ENCODE peak calls at places on chromosome 9, in seven cellular contexts. B is esophagus squamous epithelium, Q is right lobe of liver, W is lung, Z is transverse colon, G is fibroblast of the aortic adventitia, P is tibial nerve. A is an unnamed sample.

GRCh38 chr9:10059044-10059443 is 553.8 kb downstream of the PTPRD start:
- DNase-seq in B (no peak), Q (no peak), W (no peak), Z (no peak), G (peak; percentile 67), P (no peak), A (peak; percentile 32)

GRCh38 chr9:130785940-130786500 is 49.0 kb upstream of the ABL1 start:
- DNase-seq in B (no peak), Q (no peak), W (no peak), Z (no peak), G (no peak), P (no peak), A (no peak)

GRCh38 chr9:84669293-84670105 is at the start of gene NTRK2:
- DNase-seq in B (no peak), Q (peak; percentile 28), W (no peak), Z (no peak), G (peak; percentile 11), P (peak; percentile 19), A (peak; percentile 12)

GRCh38 chr9:137987244-137988030 is 109.9 kb downstream of the CACNA1B start:
- DNase-seq in B (no peak), Q (no peak), W (peak; percentile 18), Z (no peak), G (no peak), P (no peak), A (no peak)

GRCh38 chr9:72983512-72984021 is 30.7 kb upstream of the ALDH1A1 start:
- DNase-seq in B (no peak), Q (no peak), W (no peak), Z (no peak), G (peak; percentile 23), P (no peak), A (no peak)

GRCh38 chr9:109912726-109913460 is 132.9 kb downstream of the PALM2AKAP2 start:
- DNase-seq in B (no peak), Q (no peak), W (no peak), Z (no peak), G (peak; percentile 66), P (no peak), A (no peak)

GRCh38 chr9:92807757-92808725 is 43.4 kb upstream of the BICD2 start:
- DNase-seq in B (no peak), Q (peak; percentile 36), W (no peak), Z (peak; percentile 11), G (no peak), P (no peak), A (no peak)

GRCh38 chr9:123929177-123929869 is 603 bp downstream of the DENND1A start:
- DNase-seq in B (no peak), Q (peak; percentile 37), W (no peak), Z (peak; percentile 44), G (no peak), P (no peak), A (no peak)

GRCh38 chr9:96391021-96391765 is 7.7 kb upstream of the SLC35D2 start:
- DNase-seq in B (no peak), Q (peak; percentile 66), W (no peak), Z (peak; percentile 74), G (no peak), P (no peak), A (no peak)

GRCh38 chr9:84343111-84343521 is 2.6 kb upstream of the SLC28A3 start:
- DNase-seq in B (no peak), Q (no peak), W (no peak), Z (no peak), G (peak; percentile 71), P (no peak), A (peak; percentile 88)

GRCh38 chr9:127344373-127344995 is 52.5 kb upstream of the SLC2A8 start:
- DNase-seq in B (no peak), Q (no peak), W (no peak), Z (no peak), G (no peak), P (no peak), A (no peak)

DNA sequence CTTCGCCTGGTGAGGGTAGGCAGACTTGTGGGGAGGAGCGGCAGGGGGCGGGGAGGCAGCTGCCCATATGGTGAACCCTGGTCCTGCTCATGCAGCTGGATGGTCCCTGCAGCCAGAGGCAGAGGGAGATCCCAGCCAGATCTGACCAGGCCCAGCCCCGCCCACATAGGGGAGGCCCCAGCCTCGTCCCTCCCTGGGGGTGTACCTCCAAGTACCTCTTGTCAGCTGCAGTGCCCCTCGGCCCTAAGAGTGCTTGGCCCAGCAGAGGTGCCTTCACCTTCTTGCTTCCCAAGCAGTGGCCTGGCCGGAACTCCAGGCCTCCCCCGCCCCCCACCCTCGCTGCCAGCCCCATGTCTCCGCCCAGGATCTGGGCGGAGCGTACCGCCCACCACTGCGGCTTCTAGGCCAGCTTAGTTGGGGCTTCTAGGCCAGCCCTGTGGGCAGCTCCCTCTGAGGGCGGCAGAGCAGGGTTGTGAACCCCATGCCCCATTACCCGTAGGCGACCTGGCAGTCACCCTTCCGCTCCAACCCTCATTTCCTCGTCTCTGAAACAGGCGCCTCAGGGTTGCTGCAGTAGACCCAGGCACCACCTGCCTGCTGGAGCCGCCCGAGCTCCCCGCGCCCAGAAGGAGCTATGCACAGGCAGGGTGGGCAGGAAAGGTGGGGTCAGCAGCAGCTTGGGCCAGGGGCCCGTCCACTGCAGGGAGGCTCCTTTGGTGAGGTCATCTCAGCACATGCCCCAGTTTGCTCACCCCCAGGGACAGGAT is at the start of gene SARDH:
- DNase-seq in B (no peak), Q (peak; percentile 86), W (peak; percentile 63), Z (peak; percentile 52), G (peak; percentile 35), P (peak; percentile 49), A (peak; percentile 46)
- H3K4me3 ChIP-seq in B (peak within 1 kb of the TSS; percentile 30), Q (peak within 1 kb of the TSS; percentile 34), W (no peak within 1 kb of the TSS), Z (peak within 1 kb of the TSS; percentile 29), G (peak within 1 kb of the TSS; percentile 54), P (peak within 1 kb of the TSS; percentile 13), A (peak within 1 kb of the TSS; percentile 50)

GRCh38 chr9:35834260-35835215 is 5.5 kb downstream of the TMEM8B start:
- DNase-seq in B (no peak), Q (peak; percentile 42), W (no peak), Z (no peak), G (no peak), P (no peak), A (no peak)

GRCh38 chr9:35832814-35833213 is 3.8 kb downstream of the TMEM8B start:
- DNase-seq in B (no peak), Q (no peak), W (no peak), Z (no peak), G (no peak), P (no peak), A (no peak)

GRCh38 chr9:35836595-35836994 is 7.6 kb downstream of the TMEM8B start:
- DNase-seq in B (no peak), Q (no peak), W (no peak), Z (no peak), G (no peak), P (no peak), A (no peak)

GRCh38 chr9:35835766-35836165 is 6.7 kb downstream of the TMEM8B start:
- DNase-seq in B (no peak), Q (no peak), W (no peak), Z (no peak), G (no peak), P (no peak), A (no peak)

DNA sequence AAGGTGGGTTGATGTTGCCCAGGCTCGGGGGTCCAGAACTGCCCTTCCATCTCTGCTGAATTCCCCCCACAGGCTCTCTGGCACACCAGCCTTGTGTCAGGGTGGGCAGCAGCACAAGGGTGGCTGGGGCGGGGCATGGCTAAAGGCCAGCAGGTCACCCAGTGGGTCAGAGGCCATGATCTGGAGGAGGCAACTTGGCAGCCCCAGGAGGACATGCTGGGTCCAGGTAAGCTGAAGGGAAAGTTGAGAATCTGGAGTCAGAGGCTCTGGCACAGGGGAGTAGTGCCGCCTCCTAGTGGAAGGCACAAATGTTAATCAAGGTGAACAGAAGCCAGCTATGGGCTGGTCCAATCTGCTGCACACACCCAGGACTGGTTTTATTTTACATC is 6.2 kb downstream of the TMEM8B start:
- DNase-seq in B (no peak), Q (no peak), W (no peak), Z (peak; percentile 60), G (no peak), P (no peak), A (no peak)
- TF ChIP-seq CTCF in B (no peak), Q (no peak), W (no peak), Z (peak; percentile 47), G (no peak), P (no peak), A (peak; percentile 30)

DNA sequence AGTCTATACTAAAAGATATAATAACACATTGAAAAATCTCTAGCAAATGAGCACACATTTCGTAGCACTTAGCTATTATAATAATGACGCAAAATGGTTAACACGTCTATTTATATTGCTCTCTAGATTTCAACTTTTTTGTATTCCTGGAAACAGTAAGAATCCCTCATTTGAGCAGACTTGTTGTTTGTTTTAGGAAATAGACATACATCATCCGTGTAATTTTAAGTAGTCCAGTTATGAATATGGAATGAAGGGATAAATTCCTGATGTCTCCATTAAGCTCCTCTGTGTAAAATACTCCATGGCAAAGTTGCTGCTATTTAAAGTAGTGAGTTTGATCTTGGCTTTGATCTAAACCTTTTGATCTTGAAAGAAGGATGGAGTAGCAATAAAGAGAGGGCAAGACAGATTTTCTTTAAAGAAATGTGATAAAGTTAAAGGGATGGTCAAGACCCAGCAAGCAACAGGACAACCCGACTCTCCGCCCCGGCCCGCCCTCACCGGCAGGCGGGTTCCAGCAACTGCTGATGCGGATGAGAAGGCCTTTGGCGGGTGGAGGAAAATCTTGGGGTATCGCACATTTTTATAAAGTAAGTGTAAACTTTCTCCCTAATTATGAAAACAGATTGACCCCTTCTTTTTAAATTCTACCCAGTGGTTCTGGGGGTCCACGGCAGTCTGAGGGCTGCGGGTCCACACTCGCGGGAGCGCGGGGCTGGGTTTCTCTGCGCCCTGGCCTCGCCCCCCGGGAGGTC is 277.4 kb downstream of the AOPEP start:
- DNase-seq in B (no peak), Q (no peak), W (peak; percentile 56), Z (peak; percentile 70), G (peak; percentile 67), P (peak; percentile 56), A (peak; percentile 60)
- H3K4me3 ChIP-seq in B (peak overlapping the region; percentile 61), Q (peak overlapping the region; percentile 52), W (peak overlapping the region; percentile 82), Z (peak overlapping the region; percentile 75), G (peak overlapping the region; percentile 83), P (peak overlapping the region; percentile 71), A (peak overlapping the region; percentile 82)

DNA sequence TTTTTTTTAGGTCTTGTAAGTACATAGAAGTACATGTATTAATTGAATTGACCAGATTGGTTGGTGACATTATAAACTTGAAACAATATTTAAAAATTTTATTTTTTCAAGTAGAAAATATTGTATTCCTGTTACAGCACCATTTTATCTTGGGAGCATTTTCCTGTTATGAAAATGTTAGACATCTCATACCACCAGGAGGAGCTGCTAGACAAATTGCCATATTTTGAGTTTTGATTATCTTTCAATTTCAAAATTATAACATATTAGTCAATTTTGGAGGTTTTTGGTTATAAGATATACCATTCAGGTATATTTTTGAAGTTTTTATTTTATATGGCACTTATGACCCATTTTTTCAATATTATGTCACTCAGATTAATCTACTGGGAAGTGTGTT is 84.4 kb downstream of the CNTLN start:
- DNase-seq in B (no peak), Q (no peak), W (no peak), Z (no peak), G (peak; percentile 13), P (no peak), A (peak; percentile 26)
- TF ChIP-seq CTCF in B (no peak), Q (peak; percentile 44), W (no peak), Z (no peak), G (peak; percentile 34), P (no peak), A (peak; percentile 52)

A was measured in fibroblast of pulmonary artery.